ENCODE peak calls at places on chromosome 20, in eight cellular contexts. N is NCI-H510A, H is T-helper 2 cell, I is neural crest cell, B is progenitor cell of endocrine pancreas, S is A549, K is hepatic stellate cell, X is HT1080. A is an unnamed sample.

GRCh38 chr20:38209736-38210405 is 44.8 kb upstream of the TGM2 start:
- DNase-seq in B (no peak), K (no peak), X (peak; percentile 51), H (no peak), S (no peak), N (no peak), I (no peak), A (no peak)

GRCh38 chr20:58889334-58890072 is 37.0 kb downstream of the GNAS start:
- DNase-seq in N (no peak), I (no peak), H (no peak), B (no peak), S (no peak), X (no peak), K (no peak), A (peak; percentile 4)

GRCh38 chr20:50187403-50188051 is 3.1 kb upstream of the CEBPB start:
- DNase-seq in H (no peak), K (no peak), X (no peak), S (no peak), B (no peak), I (no peak), N (no peak), A (peak; percentile 84)

GRCh38 chr20:50528804-50529351 is 18.7 kb downstream of the PTPN1 start:
- DNase-seq in N (no peak), X (no peak), B (no peak), H (no peak), S (no peak), I (no peak), K (no peak), A (no peak)

GRCh38 chr20:35616465-35617396 is 1.1 kb downstream of the SPAG4 start:
- DNase-seq in I (peak; percentile 59), H (no peak), S (peak; percentile 87), N (no peak), K (peak; percentile 98), X (peak; percentile 98), B (peak; percentile 30), A (peak; percentile 87)

GRCh38 chr20:20491110-20491783 is 123.3 kb downstream of the INSM1 start:
- DNase-seq in K (no peak), N (no peak), B (no peak), S (no peak), H (no peak), X (peak; percentile 8), I (no peak), A (no peak)

GRCh38 chr20:8156603-8157079 is 24.6 kb downstream of the PLCB1 start:
- DNase-seq in S (peak; percentile 28), X (peak; percentile 42), K (no peak), N (peak; percentile 11), B (no peak), I (no peak), H (no peak), A (peak; percentile 26)

GRCh38 chr20:50712771-50713676 is 18.4 kb upstream of the PARD6B start:
- DNase-seq in I (no peak), N (no peak), B (no peak), H (no peak), X (no peak), S (no peak), K (no peak), A (no peak)

GRCh38 chr20:32823078-32823477 is 3.3 kb downstream of the MAPRE1 start:
- DNase-seq in K (peak; percentile 73), X (peak; percentile 71), H (no peak), S (no peak), B (no peak), N (no peak), I (no peak), A (peak; percentile 67)

GRCh38 chr20:21701171-21701876 is 4.1 kb upstream of the PAX1 start:
- DNase-seq in I (no peak), S (no peak), X (no peak), N (no peak), H (no peak), B (no peak), K (no peak), A (no peak)

GRCh38 chr20:34388000-34388399 is 24.9 kb downstream of the ITCH start:
- DNase-seq in H (no peak), N (no peak), S (no peak), K (no peak), I (no peak), B (no peak), X (no peak), A (no peak)

GRCh38 chr20:19934792-19935491 is 82.2 kb upstream of the NAA20 start:
- DNase-seq in N (peak; percentile 79), H (no peak), X (no peak), K (no peak), I (no peak), S (peak; percentile 51), B (no peak), A (peak; percentile 70)

GRCh38 chr20:25637247-25637646 is 13.4 kb upstream of the NANP start:
- DNase-seq in S (no peak), N (no peak), X (no peak), I (no peak), H (no peak), B (no peak), K (no peak), A (no peak)

GRCh38 chr20:17721802-17722486 is 22.2 kb downstream of the BANF2 start:
- DNase-seq in K (no peak), S (peak; percentile 27), N (no peak), X (no peak), H (no peak), I (no peak), B (no peak), A (peak; percentile 8)

GRCh38 chr20:3678893-3679720 is 2.7 kb downstream of the ADAM33 start:
- DNase-seq in N (no peak), H (no peak), K (no peak), X (no peak), S (no peak), B (no peak), I (no peak), A (no peak)

GRCh38 chr20:31712564-31713311 is 9.9 kb downstream of the BCL2L1 start:
- DNase-seq in N (no peak), S (peak; percentile 80), B (peak; percentile 41), H (no peak), I (peak; percentile 44), X (peak; percentile 95), K (peak; percentile 46), A (peak; percentile 92)

GRCh38 chr20:32535316-32535952 is 49.7 kb downstream of the NOL4L start:
- DNase-seq in H (no peak), K (no peak), N (peak; percentile 55), S (no peak), B (no peak), I (no peak), X (no peak), A (no peak)

GRCh38 chr20:32582659-32583580 is 2.2 kb downstream of the NOL4L start:
- DNase-seq in X (no peak), K (no peak), S (no peak), N (no peak), H (no peak), I (peak; percentile 65), B (peak; percentile 66), A (no peak)

GRCh38 chr20:31239139-31239538 is 18.3 kb upstream of the DEFB115 start:
- DNase-seq in S (no peak), I (no peak), X (no peak), H (no peak), K (no peak), N (no peak), B (no peak), A (no peak)

GRCh38 chr20:23925789-23926525 is 46.4 kb upstream of the CST5 start:
- DNase-seq in S (no peak), I (no peak), N (no peak), K (no peak), H (no peak), B (no peak), X (no peak), A (no peak)

GRCh38 chr20:63699466-63700198 is 3.2 kb downstream of the TNFRSF6B start:
- DNase-seq in B (no peak), I (no peak), S (no peak), H (no peak), N (no peak), X (no peak), K (no peak), A (peak; percentile 35)

GRCh38 chr20:14935285-14935684 is 597.9 kb upstream of the FLRT3 start:
- DNase-seq in X (no peak), I (no peak), H (no peak), S (no peak), K (no peak), B (no peak), N (no peak), A (no peak)

GRCh38 chr20:57133926-57134650 is 132.4 kb downstream of the BMP7 start:
- DNase-seq in H (no peak), B (no peak), X (no peak), S (no peak), I (no peak), N (no peak), K (no peak), A (no peak)

GRCh38 chr20:45347297-45347935 is 808 bp downstream of the SDC4 start:
- DNase-seq in K (no peak), B (no peak), I (no peak), X (no peak), H (no peak), N (no peak), S (no peak), A (no peak)

GRCh38 chr20:19817017-19817416 is 59.0 kb downstream of the RIN2 start:
- DNase-seq in X (peak; percentile 97), N (no peak), H (no peak), I (no peak), S (no peak), K (no peak), B (no peak), A (peak; percentile 96)

GRCh38 chr20:32479697-32480140 is 105.4 kb downstream of the NOL4L start:
- DNase-seq in H (no peak), B (no peak), K (no peak), S (no peak), X (no peak), I (no peak), N (no peak), A (no peak)

GRCh38 chr20:58094698-58095097 is 133.8 kb downstream of the ANKRD60 start:
- DNase-seq in I (no peak), X (no peak), B (no peak), N (no peak), K (no peak), S (no peak), H (no peak), A (no peak)

GRCh38 chr20:5197847-5198650 is 71.2 kb downstream of the CDS2 start:
- DNase-seq in N (no peak), S (no peak), X (no peak), H (no peak), B (no peak), I (no peak), K (no peak), A (no peak)

A was measured in MCF 10A.